ENCODE peak calls at places on chromosomes 5 and 9, in eight cellular contexts. One of them, this sample, is unnamed.

GRCh38 chr5:43140286-43140685 is 19.6 kb downstream of the ZNF131 start:
- DNase-seq in lower leg skin: no peak
- DNase-seq in breast epithelium: no peak
- DNase-seq in thyroid gland: no peak
- DNase-seq in prostate gland: no peak
- DNase-seq in stomach: no peak
- DNase-seq in A549: no peak
- DNase-seq in endothelial cell of umbilical vein: no peak
- DNase-seq in this sample: no peak

GRCh38 chr9:133595910-133596309 is 13.3 kb downstream of the FAM163B start:
- DNase-seq in lower leg skin: no peak
- DNase-seq in breast epithelium: no peak
- DNase-seq in thyroid gland: no peak
- DNase-seq in prostate gland: no peak
- DNase-seq in stomach: no peak
- DNase-seq in A549: no peak
- DNase-seq in endothelial cell of umbilical vein: no peak
- DNase-seq in this sample: no peak

GRCh38 chr9:102700936-102701335 is 294.2 kb upstream of the CYLC2 start:
- DNase-seq in lower leg skin: no peak
- DNase-seq in breast epithelium: no peak
- DNase-seq in thyroid gland: no peak
- DNase-seq in prostate gland: no peak
- DNase-seq in stomach: no peak
- DNase-seq in A549: peak; percentile 11
- DNase-seq in endothelial cell of umbilical vein: no peak
- DNase-seq in this sample: no peak

GRCh38 chr5:1004598-1005361 is 3.8 kb upstream of the NKD2 start:
- DNase-seq in lower leg skin: peak; percentile 95
- DNase-seq in breast epithelium: peak; percentile 70
- DNase-seq in thyroid gland: peak; percentile 71
- DNase-seq in prostate gland: peak; percentile 56
- DNase-seq in stomach: peak; percentile 66
- DNase-seq in A549: peak; percentile 76
- DNase-seq in endothelial cell of umbilical vein: peak; percentile 28
- DNase-seq in this sample: peak; percentile 83

GRCh38 chr5:160555836-160556660 is 134.4 kb downstream of the PTTG1 start:
- DNase-seq in lower leg skin: no peak
- DNase-seq in breast epithelium: no peak
- DNase-seq in thyroid gland: no peak
- DNase-seq in prostate gland: no peak
- DNase-seq in stomach: no peak
- DNase-seq in A549: no peak
- DNase-seq in endothelial cell of umbilical vein: no peak
- DNase-seq in this sample: no peak

GRCh38 chr9:134462304-134462703 is 136.0 kb downstream of the RXRA start:
- DNase-seq in lower leg skin: no peak
- DNase-seq in breast epithelium: no peak
- DNase-seq in thyroid gland: no peak
- DNase-seq in prostate gland: no peak
- DNase-seq in stomach: no peak
- DNase-seq in A549: no peak
- DNase-seq in endothelial cell of umbilical vein: no peak
- DNase-seq in this sample: no peak

GRCh38 chr5:123785160-123786001 is 273.4 kb downstream of the CSNK1G3 start:
- DNase-seq in lower leg skin: no peak
- DNase-seq in breast epithelium: no peak
- DNase-seq in thyroid gland: no peak
- DNase-seq in prostate gland: no peak
- DNase-seq in stomach: no peak
- DNase-seq in A549: no peak
- DNase-seq in endothelial cell of umbilical vein: peak; percentile 54
- DNase-seq in this sample: no peak

GRCh38 chr5:173646684-173647083 is 30.2 kb upstream of the BOD1 start:
- DNase-seq in lower leg skin: peak; percentile 70
- DNase-seq in breast epithelium: no peak
- DNase-seq in thyroid gland: no peak
- DNase-seq in prostate gland: no peak
- DNase-seq in stomach: no peak
- DNase-seq in A549: no peak
- DNase-seq in endothelial cell of umbilical vein: no peak
- DNase-seq in this sample: no peak

GRCh38 chr9:124873664-124874063 is 11.7 kb downstream of the ARPC5L start:
- DNase-seq in lower leg skin: no peak
- DNase-seq in breast epithelium: no peak
- DNase-seq in thyroid gland: no peak
- DNase-seq in prostate gland: no peak
- DNase-seq in stomach: no peak
- DNase-seq in A549: no peak
- DNase-seq in endothelial cell of umbilical vein: no peak
- DNase-seq in this sample: no peak

GRCh38 chr9:40884072-40884901 is 244.2 kb downstream of the FOXD4L6 start:
- DNase-seq in lower leg skin: peak; percentile 86
- DNase-seq in breast epithelium: no peak
- DNase-seq in thyroid gland: no peak
- DNase-seq in prostate gland: no peak
- DNase-seq in stomach: no peak
- DNase-seq in A549: no peak
- DNase-seq in endothelial cell of umbilical vein: no peak
- DNase-seq in this sample: no peak

GRCh38 chr5:176810084-176810597 is at the start of gene UNC5A:
- DNase-seq in lower leg skin: no peak
- DNase-seq in breast epithelium: no peak
- DNase-seq in thyroid gland: no peak
- DNase-seq in prostate gland: no peak
- DNase-seq in stomach: no peak
- DNase-seq in A549: peak; percentile 68
- DNase-seq in endothelial cell of umbilical vein: peak; percentile 16
- DNase-seq in this sample: peak; percentile 39

GRCh38 chr5:142621227-142621626 is 64.7 kb downstream of the FGF1 start:
- DNase-seq in lower leg skin: no peak
- DNase-seq in breast epithelium: no peak
- DNase-seq in thyroid gland: no peak
- DNase-seq in prostate gland: no peak
- DNase-seq in stomach: no peak
- DNase-seq in A549: no peak
- DNase-seq in endothelial cell of umbilical vein: no peak
- DNase-seq in this sample: no peak

DNA sequence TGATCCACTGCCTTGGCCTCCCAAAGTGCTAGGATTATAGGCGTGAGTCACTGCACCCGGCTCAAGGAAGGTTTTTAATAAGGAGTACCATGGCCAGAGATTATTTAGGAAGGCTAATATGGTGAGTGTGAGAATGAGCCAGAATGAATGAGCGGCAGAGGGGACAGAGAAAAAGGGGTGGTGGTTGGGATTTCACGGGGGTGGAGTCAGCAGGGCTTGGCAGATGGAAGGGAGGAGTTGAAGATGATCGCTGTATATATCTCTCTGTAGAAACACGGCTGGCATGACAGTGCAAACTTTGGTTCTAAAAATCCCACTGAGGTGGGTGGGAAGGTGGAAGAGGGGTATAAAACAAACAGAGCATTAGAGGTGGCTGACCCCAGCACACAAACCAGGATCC is 176.7 kb upstream of the TBC1D2 start:
- DNase-seq in lower leg skin: peak; percentile 25
- DNase-seq in breast epithelium: no peak
- DNase-seq in thyroid gland: no peak
- DNase-seq in prostate gland: no peak
- DNase-seq in stomach: no peak
- DNase-seq in A549: no peak
- DNase-seq in endothelial cell of umbilical vein: no peak
- DNase-seq in this sample: no peak
- H3K4me3 ChIP-seq in lower leg skin: no peak overlapping the region
- H3K4me3 ChIP-seq in breast epithelium: no peak overlapping the region
- H3K4me3 ChIP-seq in thyroid gland: no peak overlapping the region
- H3K4me3 ChIP-seq in prostate gland: no peak overlapping the region
- H3K4me3 ChIP-seq in stomach: no peak overlapping the region
- H3K4me3 ChIP-seq in A549: no peak overlapping the region
- H3K4me3 ChIP-seq in endothelial cell of umbilical vein: no peak overlapping the region
- H3K4me3 ChIP-seq in this sample: no peak overlapping the region

GRCh38 chr9:35814106-35814840 is 569 bp downstream of the HINT2 start:
- DNase-seq in lower leg skin: peak; percentile 91
- DNase-seq in breast epithelium: peak; percentile 47
- DNase-seq in thyroid gland: peak; percentile 71
- DNase-seq in prostate gland: peak; percentile 36
- DNase-seq in stomach: peak; percentile 74
- DNase-seq in A549: peak; percentile 72
- DNase-seq in endothelial cell of umbilical vein: peak; percentile 46
- DNase-seq in this sample: peak; percentile 79

GRCh38 chr9:35814841-35815543 is at the start of gene HINT2:
- DNase-seq in lower leg skin: peak; percentile 99
- DNase-seq in breast epithelium: peak; percentile 98
- DNase-seq in thyroid gland: peak; percentile 99
- DNase-seq in prostate gland: peak; percentile 96
- DNase-seq in stomach: peak; percentile 97
- DNase-seq in A549: peak; percentile 98
- DNase-seq in endothelial cell of umbilical vein: peak; percentile 99
- DNase-seq in this sample: peak; percentile 99

GRCh38 chr9:35818341-35818740 is 3.5 kb upstream of the HINT2 start:
- DNase-seq in lower leg skin: peak; percentile 74
- DNase-seq in breast epithelium: no peak
- DNase-seq in thyroid gland: no peak
- DNase-seq in prostate gland: no peak
- DNase-seq in stomach: no peak
- DNase-seq in A549: no peak
- DNase-seq in endothelial cell of umbilical vein: no peak
- DNase-seq in this sample: no peak

GRCh38 chr9:35813434-35814105 is 1.3 kb downstream of the HINT2 start:
- DNase-seq in lower leg skin: no peak
- DNase-seq in breast epithelium: no peak
- DNase-seq in thyroid gland: no peak
- DNase-seq in prostate gland: no peak
- DNase-seq in stomach: no peak
- DNase-seq in A549: peak; percentile 79
- DNase-seq in endothelial cell of umbilical vein: peak; percentile 19
- DNase-seq in this sample: no peak

DNA sequence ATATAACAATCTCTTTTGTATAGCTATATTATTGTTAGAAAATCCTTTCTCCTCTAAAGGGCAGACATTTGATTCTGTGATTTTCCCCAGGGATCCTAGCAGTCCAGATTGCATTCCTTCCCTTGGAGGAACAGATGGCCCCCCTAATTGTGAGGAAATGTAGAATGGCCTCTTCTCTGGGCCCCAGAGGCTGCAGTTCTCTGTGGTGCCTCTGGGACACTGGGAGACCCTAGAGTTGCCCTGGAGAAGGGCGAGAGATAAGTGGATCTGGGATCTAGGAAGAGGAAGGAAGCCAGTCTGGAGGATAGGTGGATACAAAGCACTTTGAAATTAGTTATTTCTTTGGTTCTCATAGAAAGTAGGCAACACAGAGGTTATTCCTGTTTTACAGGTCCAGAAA is 1.9 kb upstream of the HINT2 start:
- DNase-seq in lower leg skin: no peak
- DNase-seq in breast epithelium: no peak
- DNase-seq in thyroid gland: no peak
- DNase-seq in prostate gland: no peak
- DNase-seq in stomach: no peak
- DNase-seq in A549: peak; percentile 32
- DNase-seq in endothelial cell of umbilical vein: no peak
- DNase-seq in this sample: no peak
- TF ChIP-seq CTCF in lower leg skin: no peak
- TF ChIP-seq CTCF in breast epithelium: no peak
- TF ChIP-seq CTCF in thyroid gland: no peak
- TF ChIP-seq CTCF in prostate gland: no peak
- TF ChIP-seq CTCF in stomach: no peak
- TF ChIP-seq CTCF in A549: no peak
- TF ChIP-seq CTCF in endothelial cell of umbilical vein: peak; percentile 14
- TF ChIP-seq CTCF in this sample: no peak

DNA sequence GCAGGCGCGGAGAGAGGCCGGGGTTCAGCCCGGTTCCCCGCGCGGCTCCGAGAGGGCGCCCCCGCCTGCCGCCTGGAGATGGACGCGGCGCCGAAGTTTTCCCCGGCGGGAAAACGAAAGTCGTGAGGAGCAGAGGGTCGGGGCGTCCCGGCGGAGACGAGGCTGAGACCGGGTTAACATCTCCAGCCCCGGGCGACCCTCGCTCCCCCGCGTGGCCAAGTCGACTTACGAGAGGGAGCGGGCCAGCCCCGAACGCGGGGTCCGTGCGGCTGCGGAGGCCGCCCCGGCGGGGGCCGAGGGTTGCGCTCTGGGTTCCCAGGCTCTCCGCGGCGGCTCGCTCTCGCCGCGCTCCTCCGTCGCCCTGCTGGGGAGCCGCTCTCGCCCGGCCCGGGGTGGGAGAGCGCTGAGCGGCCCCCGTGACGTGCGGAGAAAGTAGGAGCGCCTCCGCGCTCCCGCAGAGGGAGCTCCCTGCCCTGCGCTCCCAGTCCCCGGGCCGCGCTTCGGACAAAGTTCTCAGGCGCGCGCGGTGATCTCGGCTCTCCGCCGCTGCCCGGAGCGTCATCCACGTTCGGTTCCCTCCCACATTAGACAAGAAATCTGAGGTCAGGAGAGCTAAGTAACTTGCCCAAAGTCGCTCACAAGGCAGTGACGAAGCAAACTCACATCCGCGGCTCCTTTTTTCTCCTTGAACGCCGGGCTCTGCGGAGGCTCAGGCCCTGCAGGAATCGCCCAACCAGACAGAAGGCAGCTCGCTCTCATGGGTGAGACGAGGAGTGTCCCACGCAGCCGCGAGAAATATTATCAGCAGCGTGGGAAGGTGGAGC is 1.1 kb upstream of the GCNT4 start:
- DNase-seq in lower leg skin: peak; percentile 90
- DNase-seq in breast epithelium: peak; percentile 39
- DNase-seq in thyroid gland: peak; percentile 65
- DNase-seq in prostate gland: peak; percentile 33
- DNase-seq in stomach: peak; percentile 76
- DNase-seq in A549: peak; percentile 78
- DNase-seq in endothelial cell of umbilical vein: peak; percentile 68
- DNase-seq in this sample: peak; percentile 70
- TF ChIP-seq POLR2A in lower leg skin: no peak
- TF ChIP-seq POLR2A in breast epithelium: no peak
- TF ChIP-seq POLR2A in thyroid gland: no peak
- TF ChIP-seq POLR2A in prostate gland: no peak
- TF ChIP-seq POLR2A in stomach: peak; percentile 30
- TF ChIP-seq POLR2A in A549: no peak
- TF ChIP-seq POLR2A in endothelial cell of umbilical vein: no peak
- TF ChIP-seq POLR2A in this sample: no peak

DNA sequence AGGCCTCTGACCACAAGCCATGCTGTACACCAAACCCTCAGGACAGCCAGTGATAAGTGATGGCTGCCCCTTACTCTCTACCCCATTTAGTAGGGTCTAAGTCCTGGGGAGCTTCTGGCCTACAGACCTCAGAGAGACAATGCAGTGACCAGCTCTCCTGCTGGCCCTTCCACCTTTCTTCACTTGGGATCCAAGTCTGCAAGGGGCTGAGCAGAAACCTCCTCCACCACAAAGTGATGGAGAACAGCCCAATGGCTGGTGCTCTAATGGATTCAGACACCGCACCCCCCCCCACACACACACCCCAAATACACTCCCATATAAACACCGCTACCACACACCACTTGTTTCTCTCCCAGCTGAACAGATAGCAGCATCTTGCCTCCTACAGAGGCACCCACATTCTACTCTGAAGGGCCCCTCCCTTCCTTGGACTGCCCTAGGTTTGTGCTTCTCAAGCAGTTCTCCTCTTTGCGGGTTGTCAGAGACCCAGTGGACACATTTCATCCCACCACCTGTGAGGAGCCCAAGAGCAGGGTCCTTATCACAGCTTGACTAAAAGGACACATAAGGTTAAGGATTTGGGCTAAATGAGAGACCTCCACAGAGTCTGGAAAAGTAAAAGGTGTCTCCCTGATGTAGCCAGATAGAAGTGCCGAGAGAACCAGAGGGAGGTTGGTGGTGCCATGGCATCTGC is 1.3 kb upstream of the PDLIM4 start:
- DNase-seq in lower leg skin: peak; percentile 70
- DNase-seq in breast epithelium: peak; percentile 17
- DNase-seq in thyroid gland: no peak
- DNase-seq in prostate gland: no peak
- DNase-seq in stomach: no peak
- DNase-seq in A549: no peak
- DNase-seq in endothelial cell of umbilical vein: no peak
- DNase-seq in this sample: no peak
- H3K4me3 ChIP-seq in lower leg skin: no peak overlapping the region
- H3K4me3 ChIP-seq in breast epithelium: no peak overlapping the region
- H3K4me3 ChIP-seq in thyroid gland: no peak overlapping the region
- H3K4me3 ChIP-seq in prostate gland: no peak overlapping the region
- H3K4me3 ChIP-seq in stomach: no peak overlapping the region
- H3K4me3 ChIP-seq in A549: no peak overlapping the region
- H3K4me3 ChIP-seq in endothelial cell of umbilical vein: no peak overlapping the region
- H3K4me3 ChIP-seq in this sample: no peak overlapping the region

This sample was measured in testis.